ENCODE peak calls at places on chromosomes 7 and 10, in ten cellular contexts. One of them, this sample, is unnamed.

GRCh38 chr7:129209067-129209926 is 15.5 kb upstream of the AHCYL2 start:
- DNase-seq in endodermal cell: no peak
- DNase-seq in GM12878: no peak
- DNase-seq in esophagus squamous epithelium: no peak
- DNase-seq in heart left ventricle: no peak
- DNase-seq in upper lobe of right lung: no peak
- DNase-seq in lung: no peak
- DNase-seq in effector memory CD4-positive, alpha-beta T cell: no peak
- DNase-seq in mucosa of descending colon: no peak
- DNase-seq in H1: no peak
- DNase-seq in this sample: no peak

GRCh38 chr7:84535584-84536255 is 341.1 kb upstream of the SEMA3A start:
- DNase-seq in endodermal cell: no peak
- DNase-seq in GM12878: no peak
- DNase-seq in esophagus squamous epithelium: no peak
- DNase-seq in heart left ventricle: no peak
- DNase-seq in upper lobe of right lung: no peak
- DNase-seq in lung: no peak
- DNase-seq in effector memory CD4-positive, alpha-beta T cell: no peak
- DNase-seq in mucosa of descending colon: no peak
- DNase-seq in H1: no peak
- DNase-seq in this sample: no peak

GRCh38 chr7:139682136-139683013 is 95.4 kb downstream of the HIPK2 start:
- DNase-seq in endodermal cell: no peak
- DNase-seq in GM12878: no peak
- DNase-seq in esophagus squamous epithelium: no peak
- DNase-seq in heart left ventricle: no peak
- DNase-seq in upper lobe of right lung: no peak
- DNase-seq in lung: no peak
- DNase-seq in effector memory CD4-positive, alpha-beta T cell: no peak
- DNase-seq in mucosa of descending colon: no peak
- DNase-seq in H1: no peak
- DNase-seq in this sample: no peak

GRCh38 chr7:30206466-30206865 is 71.7 kb downstream of the MTURN start:
- DNase-seq in endodermal cell: no peak
- DNase-seq in GM12878: no peak
- DNase-seq in esophagus squamous epithelium: no peak
- DNase-seq in heart left ventricle: no peak
- DNase-seq in upper lobe of right lung: no peak
- DNase-seq in lung: peak; percentile 41
- DNase-seq in effector memory CD4-positive, alpha-beta T cell: no peak
- DNase-seq in mucosa of descending colon: no peak
- DNase-seq in H1: no peak
- DNase-seq in this sample: no peak

GRCh38 chr10:19843487-19843886 is 27.3 kb downstream of the PLXDC2 start:
- DNase-seq in endodermal cell: no peak
- DNase-seq in GM12878: no peak
- DNase-seq in esophagus squamous epithelium: no peak
- DNase-seq in heart left ventricle: no peak
- DNase-seq in upper lobe of right lung: no peak
- DNase-seq in lung: no peak
- DNase-seq in effector memory CD4-positive, alpha-beta T cell: no peak
- DNase-seq in mucosa of descending colon: no peak
- DNase-seq in H1: no peak
- DNase-seq in this sample: no peak

GRCh38 chr7:24812313-24812945 is 55.2 kb upstream of the GSDME start:
- DNase-seq in endodermal cell: peak; percentile 85
- DNase-seq in GM12878: no peak
- DNase-seq in esophagus squamous epithelium: no peak
- DNase-seq in heart left ventricle: peak; percentile 25
- DNase-seq in upper lobe of right lung: peak; percentile 68
- DNase-seq in lung: peak; percentile 51
- DNase-seq in effector memory CD4-positive, alpha-beta T cell: peak; percentile 38
- DNase-seq in mucosa of descending colon: no peak
- DNase-seq in H1: peak; percentile 72
- DNase-seq in this sample: peak; percentile 79

GRCh38 chr7:23938937-23939552 is 229.0 kb downstream of the STK31 start:
- DNase-seq in endodermal cell: peak; percentile 83
- DNase-seq in GM12878: no peak
- DNase-seq in esophagus squamous epithelium: no peak
- DNase-seq in heart left ventricle: no peak
- DNase-seq in upper lobe of right lung: no peak
- DNase-seq in lung: no peak
- DNase-seq in effector memory CD4-positive, alpha-beta T cell: no peak
- DNase-seq in mucosa of descending colon: no peak
- DNase-seq in H1: no peak
- DNase-seq in this sample: no peak

GRCh38 chr7:127758845-127759244 is 106.9 kb downstream of the SND1 start:
- DNase-seq in endodermal cell: no peak
- DNase-seq in GM12878: no peak
- DNase-seq in esophagus squamous epithelium: no peak
- DNase-seq in heart left ventricle: no peak
- DNase-seq in upper lobe of right lung: no peak
- DNase-seq in lung: no peak
- DNase-seq in effector memory CD4-positive, alpha-beta T cell: no peak
- DNase-seq in mucosa of descending colon: no peak
- DNase-seq in H1: no peak
- DNase-seq in this sample: no peak

GRCh38 chr10:78938695-78939672 is 129.8 kb upstream of the ZMIZ1 start:
- DNase-seq in endodermal cell: no peak
- DNase-seq in GM12878: no peak
- DNase-seq in esophagus squamous epithelium: no peak
- DNase-seq in heart left ventricle: no peak
- DNase-seq in upper lobe of right lung: peak; percentile 18
- DNase-seq in lung: no peak
- DNase-seq in effector memory CD4-positive, alpha-beta T cell: no peak
- DNase-seq in mucosa of descending colon: no peak
- DNase-seq in H1: no peak
- DNase-seq in this sample: peak; percentile 57

DNA sequence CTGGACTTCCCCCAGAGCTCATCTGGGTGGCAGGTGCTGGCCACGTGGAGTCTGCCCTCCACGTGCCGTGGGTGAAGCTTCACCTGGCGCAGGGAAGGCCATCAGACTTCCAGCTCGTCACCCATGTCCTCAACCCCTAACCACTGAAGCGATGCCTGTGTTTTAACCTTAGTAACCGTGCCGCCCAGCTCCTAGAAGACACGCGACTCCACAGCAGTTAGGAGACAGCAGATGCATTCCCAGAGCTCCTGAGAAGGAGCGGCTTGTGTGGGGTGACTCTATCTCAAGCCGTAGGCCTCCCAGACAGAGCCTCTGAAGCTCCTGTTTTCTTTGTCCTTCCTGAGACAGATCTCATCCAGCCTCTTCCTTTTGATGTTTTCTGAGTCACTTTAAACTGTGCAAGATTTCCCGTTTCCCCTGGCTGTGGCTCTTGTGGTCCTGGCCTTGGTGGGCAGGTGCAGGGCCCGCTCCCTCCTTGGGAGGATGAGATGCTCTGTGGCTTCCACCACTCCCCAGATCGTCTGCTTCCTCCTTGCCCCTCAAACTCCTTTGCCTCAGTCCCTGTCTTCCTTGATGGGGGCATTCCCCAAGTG is 41.4 kb upstream of the AP5Z1 start:
- DNase-seq in endodermal cell: no peak
- DNase-seq in GM12878: no peak
- DNase-seq in esophagus squamous epithelium: no peak
- DNase-seq in heart left ventricle: no peak
- DNase-seq in upper lobe of right lung: no peak
- DNase-seq in lung: no peak
- DNase-seq in effector memory CD4-positive, alpha-beta T cell: no peak
- DNase-seq in mucosa of descending colon: no peak
- DNase-seq in H1: no peak
- DNase-seq in this sample: no peak
- H3K4me1 ChIP-seq in endodermal cell: peaks cover 7% of the 10 kb centered on the region
- H3K4me1 ChIP-seq in GM12878: no peaks in the 10 kb centered on the region
- H3K4me1 ChIP-seq in esophagus squamous epithelium: peaks cover 5% of the 10 kb centered on the region
- H3K4me1 ChIP-seq in heart left ventricle: peaks cover 35% of the 10 kb centered on the region
- H3K4me1 ChIP-seq in upper lobe of right lung: peaks cover 9% of the 10 kb centered on the region
- H3K4me1 ChIP-seq in lung: peaks cover 7% of the 10 kb centered on the region
- H3K4me1 ChIP-seq in effector memory CD4-positive, alpha-beta T cell: peaks cover 18% of the 10 kb centered on the region
- H3K4me1 ChIP-seq in mucosa of descending colon: no peaks in the 10 kb centered on the region
- H3K4me1 ChIP-seq in H1: peaks cover 6% of the 10 kb centered on the region
- H3K4me1 ChIP-seq in this sample: peaks cover 52% of the 10 kb centered on the region

DNA sequence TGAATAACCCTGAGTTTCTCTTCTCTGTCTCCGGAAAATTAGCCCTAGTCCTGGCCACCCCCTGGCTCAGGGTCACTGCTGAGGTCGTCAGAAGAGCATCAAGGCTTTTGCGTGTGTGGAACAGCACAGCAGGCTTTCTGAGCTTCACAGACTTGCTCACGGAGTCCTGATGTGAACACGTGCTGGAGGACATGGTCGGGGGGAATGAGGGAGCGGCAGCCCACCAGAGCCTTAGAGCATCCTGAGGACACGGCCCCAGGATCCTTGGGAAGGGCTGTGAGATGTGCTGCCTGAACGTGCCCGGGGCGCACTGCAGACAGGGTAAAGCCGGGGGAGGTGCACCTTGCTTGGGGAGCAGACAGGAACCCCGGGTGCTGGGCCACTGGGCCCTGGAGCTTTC is 28.8 kb downstream of the TMEM120A start:
- DNase-seq in endodermal cell: no peak
- DNase-seq in GM12878: no peak
- DNase-seq in esophagus squamous epithelium: no peak
- DNase-seq in heart left ventricle: no peak
- DNase-seq in upper lobe of right lung: no peak
- DNase-seq in lung: no peak
- DNase-seq in effector memory CD4-positive, alpha-beta T cell: no peak
- DNase-seq in mucosa of descending colon: no peak
- DNase-seq in H1: no peak
- DNase-seq in this sample: peak; percentile 54
- H3K4me1 ChIP-seq in endodermal cell: no peaks in the 10 kb centered on the region
- H3K4me1 ChIP-seq in GM12878: no peaks in the 10 kb centered on the region
- H3K4me1 ChIP-seq in esophagus squamous epithelium: no peaks in the 10 kb centered on the region
- H3K4me1 ChIP-seq in heart left ventricle: peaks cover 85% of the 10 kb centered on the region
- H3K4me1 ChIP-seq in upper lobe of right lung: peaks cover 36% of the 10 kb centered on the region
- H3K4me1 ChIP-seq in lung: peaks cover 10% of the 10 kb centered on the region
- H3K4me1 ChIP-seq in effector memory CD4-positive, alpha-beta T cell: no peaks in the 10 kb centered on the region
- H3K4me1 ChIP-seq in mucosa of descending colon: peaks cover 4% of the 10 kb centered on the region
- H3K4me1 ChIP-seq in H1: no peaks in the 10 kb centered on the region
- H3K4me1 ChIP-seq in this sample: peaks cover 47% of the 10 kb centered on the region

GRCh38 chr10:73893386-73893785 is 17.5 kb upstream of the PLAU start:
- DNase-seq in endodermal cell: no peak
- DNase-seq in GM12878: no peak
- DNase-seq in esophagus squamous epithelium: no peak
- DNase-seq in heart left ventricle: no peak
- DNase-seq in upper lobe of right lung: no peak
- DNase-seq in lung: no peak
- DNase-seq in effector memory CD4-positive, alpha-beta T cell: no peak
- DNase-seq in mucosa of descending colon: no peak
- DNase-seq in H1: no peak
- DNase-seq in this sample: no peak

GRCh38 chr10:73889014-73889413 is 14.7 kb upstream of the CAMK2G start:
- DNase-seq in endodermal cell: peak; percentile 66
- DNase-seq in GM12878: no peak
- DNase-seq in esophagus squamous epithelium: no peak
- DNase-seq in heart left ventricle: peak; percentile 55
- DNase-seq in upper lobe of right lung: peak; percentile 71
- DNase-seq in lung: no peak
- DNase-seq in effector memory CD4-positive, alpha-beta T cell: no peak
- DNase-seq in mucosa of descending colon: peak; percentile 74
- DNase-seq in H1: no peak
- DNase-seq in this sample: no peak

GRCh38 chr10:73890261-73890660 is 15.9 kb upstream of the CAMK2G start:
- DNase-seq in endodermal cell: no peak
- DNase-seq in GM12878: no peak
- DNase-seq in esophagus squamous epithelium: no peak
- DNase-seq in heart left ventricle: no peak
- DNase-seq in upper lobe of right lung: no peak
- DNase-seq in lung: no peak
- DNase-seq in effector memory CD4-positive, alpha-beta T cell: no peak
- DNase-seq in mucosa of descending colon: no peak
- DNase-seq in H1: no peak
- DNase-seq in this sample: no peak

GRCh38 chr10:73892314-73893080 is 18.1 kb upstream of the CAMK2G start:
- DNase-seq in endodermal cell: no peak
- DNase-seq in GM12878: no peak
- DNase-seq in esophagus squamous epithelium: no peak
- DNase-seq in heart left ventricle: no peak
- DNase-seq in upper lobe of right lung: no peak
- DNase-seq in lung: no peak
- DNase-seq in effector memory CD4-positive, alpha-beta T cell: no peak
- DNase-seq in mucosa of descending colon: no peak
- DNase-seq in H1: no peak
- DNase-seq in this sample: no peak

GRCh38 chr10:73891585-73891984 is 17.2 kb upstream of the CAMK2G start:
- DNase-seq in endodermal cell: no peak
- DNase-seq in GM12878: no peak
- DNase-seq in esophagus squamous epithelium: no peak
- DNase-seq in heart left ventricle: no peak
- DNase-seq in upper lobe of right lung: no peak
- DNase-seq in lung: no peak
- DNase-seq in effector memory CD4-positive, alpha-beta T cell: no peak
- DNase-seq in mucosa of descending colon: no peak
- DNase-seq in H1: no peak
- DNase-seq in this sample: no peak
- H3K4me1 ChIP-seq in endodermal cell: peaks cover 8% of the 10 kb centered on the region
- H3K4me1 ChIP-seq in GM12878: peaks cover 6% of the 10 kb centered on the region
- H3K4me1 ChIP-seq in esophagus squamous epithelium: peaks cover 22% of the 10 kb centered on the region
- H3K4me1 ChIP-seq in heart left ventricle: peaks cover 26% of the 10 kb centered on the region
- H3K4me1 ChIP-seq in upper lobe of right lung: peaks cover 24% of the 10 kb centered on the region
- H3K4me1 ChIP-seq in lung: peaks cover 11% of the 10 kb centered on the region
- H3K4me1 ChIP-seq in effector memory CD4-positive, alpha-beta T cell: no peaks in the 10 kb centered on the region
- H3K4me1 ChIP-seq in mucosa of descending colon: peaks cover 4% of the 10 kb centered on the region
- H3K4me1 ChIP-seq in H1: peaks cover 7% of the 10 kb centered on the region
- H3K4me1 ChIP-seq in this sample: peaks cover 12% of the 10 kb centered on the region

GRCh38 chr10:71696635-71697326 is 22.8 kb downstream of the C10orf105 start:
- DNase-seq in endodermal cell: peak; percentile 97
- DNase-seq in GM12878: no peak
- DNase-seq in esophagus squamous epithelium: no peak
- DNase-seq in heart left ventricle: peak; percentile 53
- DNase-seq in upper lobe of right lung: peak; percentile 83
- DNase-seq in lung: peak; percentile 52
- DNase-seq in effector memory CD4-positive, alpha-beta T cell: peak; percentile 47
- DNase-seq in mucosa of descending colon: peak; percentile 74
- DNase-seq in H1: peak; percentile 95
- DNase-seq in this sample: peak; percentile 90
- H3K4me1 ChIP-seq in endodermal cell: no peaks in the 10 kb centered on the region
- H3K4me1 ChIP-seq in GM12878: peaks cover 64% of the 10 kb centered on the region
- H3K4me1 ChIP-seq in esophagus squamous epithelium: no peaks in the 10 kb centered on the region
- H3K4me1 ChIP-seq in heart left ventricle: peaks cover 36% of the 10 kb centered on the region
- H3K4me1 ChIP-seq in upper lobe of right lung: peaks cover 26% of the 10 kb centered on the region
- H3K4me1 ChIP-seq in lung: peaks cover 7% of the 10 kb centered on the region
- H3K4me1 ChIP-seq in effector memory CD4-positive, alpha-beta T cell: peaks cover 16% of the 10 kb centered on the region
- H3K4me1 ChIP-seq in mucosa of descending colon: no peaks in the 10 kb centered on the region
- H3K4me1 ChIP-seq in H1: no peaks in the 10 kb centered on the region
- H3K4me1 ChIP-seq in this sample: peaks cover 41% of the 10 kb centered on the region

GRCh38 chr7:618539-619355 is 99.1 kb upstream of the PDGFA start:
- DNase-seq in endodermal cell: peak; percentile 21
- DNase-seq in GM12878: no peak
- DNase-seq in esophagus squamous epithelium: no peak
- DNase-seq in heart left ventricle: no peak
- DNase-seq in upper lobe of right lung: peak; percentile 54
- DNase-seq in lung: no peak
- DNase-seq in effector memory CD4-positive, alpha-beta T cell: peak; percentile 47
- DNase-seq in mucosa of descending colon: peak; percentile 69
- DNase-seq in H1: no peak
- DNase-seq in this sample: peak; percentile 75
- H3K4me1 ChIP-seq in endodermal cell: no peaks in the 10 kb centered on the region
- H3K4me1 ChIP-seq in GM12878: no peaks in the 10 kb centered on the region
- H3K4me1 ChIP-seq in esophagus squamous epithelium: peaks cover 4% of the 10 kb centered on the region
- H3K4me1 ChIP-seq in heart left ventricle: no peaks in the 10 kb centered on the region
- H3K4me1 ChIP-seq in upper lobe of right lung: peaks cover 15% of the 10 kb centered on the region
- H3K4me1 ChIP-seq in lung: no peaks in the 10 kb centered on the region
- H3K4me1 ChIP-seq in effector memory CD4-positive, alpha-beta T cell: peaks cover 26% of the 10 kb centered on the region
- H3K4me1 ChIP-seq in mucosa of descending colon: peaks cover 26% of the 10 kb centered on the region
- H3K4me1 ChIP-seq in H1: peaks cover 7% of the 10 kb centered on the region
- H3K4me1 ChIP-seq in this sample: peaks cover 15% of the 10 kb centered on the region